ENCODE peak calls at places on chromosome 3, in six cellular contexts. B, N, Q, X, O and G are unnamed samples.
A peak's percentile ranks its signal among the peaks of the same experiment; 100 is the strongest.

GRCh38 chr3:63030666-63031065 is 155.4 kb upstream of the CADPS start:
- DNase-seq in B (no peak), N (no peak), Q (no peak), X (no peak), O (no peak), G (no peak)

GRCh38 chr3:172260381-172260780 is 187.9 kb downstream of the GHSR start:
- DNase-seq in B (no peak), N (peak; percentile 61), Q (no peak), X (no peak), O (no peak), G (no peak)

GRCh38 chr3:134334231-134334900 is 39.9 kb downstream of the AMOTL2 start:
- DNase-seq in B (no peak), N (peak; percentile 61), Q (no peak), X (no peak), O (no peak), G (no peak)

GRCh38 chr3:14137445-14137844 is 12.6 kb downstream of the TMEM43 start:
- DNase-seq in B (no peak), N (no peak), Q (no peak), X (no peak), O (no peak), G (no peak)

GRCh38 chr3:4772171-4772804 is 206.9 kb upstream of the BHLHE40 start:
- DNase-seq in B (no peak), N (peak; percentile 53), Q (peak; percentile 48), X (no peak), O (no peak), G (no peak)

GRCh38 chr3:15646924-15647511 is 45.5 kb downstream of the BTD start:
- DNase-seq in B (no peak), N (peak; percentile 99), Q (peak; percentile 80), X (no peak), O (peak; percentile 98), G (no peak)

GRCh38 chr3:182179631-182180030 is 467.9 kb downstream of the SOX2 start:
- DNase-seq in B (no peak), N (no peak), Q (no peak), X (no peak), O (no peak), G (no peak)

GRCh38 chr3:16839271-16840110 is 45.3 kb upstream of the PLCL2 start:
- DNase-seq in B (no peak), N (no peak), Q (no peak), X (no peak), O (no peak), G (no peak)

GRCh38 chr3:159031280-159031679 is 229.4 kb downstream of the MFSD1 start:
- DNase-seq in B (no peak), N (no peak), Q (no peak), X (no peak), O (no peak), G (no peak)

GRCh38 chr3:52190294-52190841 is 7.6 kb upstream of the ALAS1 start:
- DNase-seq in B (no peak), N (peak; percentile 68), Q (peak; percentile 53), X (no peak), O (no peak), G (no peak)

GRCh38 chr3:132261501-132261900 is 55.7 kb upstream of the ACP3 start:
- DNase-seq in B (no peak), N (no peak), Q (no peak), X (no peak), O (no peak), G (no peak)

GRCh38 chr3:102529452-102529851 is 94.6 kb downstream of the ZPLD1 start:
- DNase-seq in B (no peak), N (peak; percentile 17), Q (no peak), X (peak; percentile 69), O (peak; percentile 42), G (no peak)